ENCODE peak calls at places on chromosomes 4 and X, in seven cellular contexts. F is natural killer cell, C is astrocyte of the spinal cord, M is BJ, R is thoracic aorta, Q is right lobe of liver, Z is GM06990. O is an unnamed sample.

GRCh38 chr4:37538931-37539330 is 147.2 kb downstream of the RELL1 start:
- DNase-seq in F (no peak), C (no peak), M (no peak), R (no peak), Q (no peak), Z (no peak), O (no peak)

GRCh38 chr4:95839891-95840290 is at the start of gene PDHA2:
- DNase-seq in F (no peak), C (no peak), M (no peak), R (no peak), Q (no peak), Z (no peak), O (no peak)

GRCh38 chr4:185709802-185710486 is 102.0 kb downstream of the SORBS2 start:
- DNase-seq in F (no peak), C (peak), M (no peak), R (no peak), Q (no peak), Z (no peak), O (no peak)

GRCh38 chr4:130478406-130478805 is 1382.5 kb downstream of the C4orf33 start:
- DNase-seq in F (no peak), C (peak), M (peak), R (no peak), Q (no peak), Z (no peak), O (peak)

GRCh38 chrX:20315140-20315539 is 48.4 kb upstream of the RPS6KA3 start:
- DNase-seq in F (no peak), C (no peak), M (no peak), R (no peak), Q (no peak), Z (peak), O (no peak)

GRCh38 chrX:151176351-151176750 is at the start of gene GPR50:
- DNase-seq in F (no peak), C (no peak), M (no peak), R (no peak), Q (no peak), Z (no peak), O (no peak)

GRCh38 chrX:71215335-71215912 is 7.6 kb upstream of the GJB1 start:
- DNase-seq in F (no peak), C (no peak), M (no peak), R (no peak), Q (peak), Z (no peak), O (no peak)

GRCh38 chr4:40672528-40673522 is 43.2 kb upstream of the RBM47 start:
- DNase-seq in F (no peak), C (peak), M (peak), R (no peak), Q (peak), Z (peak), O (peak)

GRCh38 chr4:681736-682451 is 7.1 kb downstream of the SLC49A3 start:
- DNase-seq in F (no peak), C (no peak), M (no peak), R (no peak), Q (peak), Z (peak), O (no peak)

GRCh38 chr4:96473246-96473645 is 633.4 kb downstream of the PDHA2 start:
- DNase-seq in F (no peak), C (no peak), M (no peak), R (no peak), Q (no peak), Z (no peak), O (no peak)

GRCh38 chr4:110211007-110211769 is 12.8 kb upstream of the ELOVL6 start:
- DNase-seq in F (no peak), C (peak), M (no peak), R (no peak), Q (no peak), Z (no peak), O (no peak)
- TF ChIP-seq CTCF in F (peak), C (peak), M (peak), R (peak), Q (peak), Z (peak), O (peak)

GRCh38 chr4:137283737-137284136 is 248.6 kb downstream of the PCDH18 start:
- DNase-seq in F (no peak), C (peak), M (no peak), R (no peak), Q (no peak), Z (no peak), O (no peak)
- TF ChIP-seq CTCF in F (no peak), C (peak), M (peak), R (no peak), Q (no peak), Z (no peak), O (peak)

GRCh38 chrX:9501362-9501761 is 36.5 kb downstream of the TBL1X start:
- DNase-seq in F (no peak), C (no peak), M (no peak), R (no peak), Q (no peak), Z (no peak), O (no peak)

GRCh38 chrX:9500584-9500983 is 35.7 kb downstream of the TBL1X start:
- DNase-seq in F (no peak), C (no peak), M (no peak), R (no peak), Q (no peak), Z (no peak), O (no peak)

GRCh38 chrX:9495496-9495895 is 30.6 kb downstream of the TBL1X start:
- DNase-seq in F (no peak), C (no peak), M (no peak), R (no peak), Q (no peak), Z (no peak), O (no peak)

GRCh38 chrX:9494806-9495205 is 29.9 kb downstream of the TBL1X start:
- DNase-seq in F (no peak), C (no peak), M (peak), R (no peak), Q (no peak), Z (no peak), O (no peak)

DNA sequence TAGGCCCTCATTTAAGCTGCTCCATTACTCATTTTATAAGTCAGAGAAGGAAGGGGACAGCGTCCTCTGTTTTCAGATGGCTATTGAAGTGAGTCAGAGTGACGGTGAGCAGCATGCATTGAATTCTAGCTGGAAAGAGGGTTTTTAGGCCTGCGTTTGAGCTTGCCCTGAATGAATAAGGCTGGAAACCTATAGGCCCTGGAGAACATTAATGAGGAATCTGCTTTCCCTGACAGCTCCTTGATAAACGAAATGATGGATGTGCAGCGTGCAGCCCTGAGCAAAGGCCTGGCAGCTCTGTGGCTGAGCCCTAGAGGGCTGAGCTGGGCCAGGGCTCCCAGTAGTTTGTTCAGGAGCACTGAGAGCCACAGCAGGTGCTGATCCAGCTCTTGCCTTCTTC is 33.4 kb downstream of the TBL1X start:
- DNase-seq in F (no peak), C (no peak), M (no peak), R (no peak), Q (no peak), Z (no peak), O (no peak)
- TF ChIP-seq CTCF in F (no peak), C (no peak), M (no peak), R (no peak), Q (no peak), Z (no peak), O (no peak)

DNA sequence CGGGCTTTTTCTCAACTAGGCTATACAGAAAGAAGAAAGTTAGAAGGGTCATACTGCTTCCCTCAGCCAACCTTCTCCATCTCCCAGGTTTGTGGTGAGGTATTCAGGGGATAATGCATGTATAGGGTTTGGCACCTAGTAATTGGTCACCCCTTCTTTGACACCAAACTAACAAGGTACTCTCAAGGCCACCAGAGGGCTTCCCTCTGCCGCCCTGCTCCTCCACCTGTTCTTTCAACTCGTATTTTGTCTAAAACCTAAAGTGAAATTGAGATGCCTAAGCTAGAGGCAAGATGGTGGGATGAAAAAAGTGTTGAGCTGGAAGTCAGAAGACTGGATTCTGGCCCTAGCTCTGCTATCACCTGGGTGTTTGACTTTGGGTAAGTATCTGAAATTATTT is 22.0 kb downstream of the CT47C1 start:
- DNase-seq in F (no peak), C (no peak), M (no peak), R (no peak), Q (no peak), Z (no peak), O (no peak)
- TF ChIP-seq CTCF in F (no peak), C (no peak), M (no peak), R (no peak), Q (no peak), Z (peak), O (no peak)

GRCh38 chr4:85747871-85748491 is 273.0 kb downstream of the ARHGAP24 start:
- DNase-seq in F (no peak), C (peak), M (no peak), R (no peak), Q (no peak), Z (peak), O (peak)
- TF ChIP-seq CTCF in F (no peak), C (peak), M (peak), R (peak), Q (peak), Z (peak), O (peak)

GRCh38 chr4:161254375-161254774 is 909.4 kb downstream of the FSTL5 start:
- DNase-seq in F (no peak), C (no peak), M (no peak), R (no peak), Q (no peak), Z (no peak), O (no peak)
- TF ChIP-seq CTCF in F (no peak), C (no peak), M (no peak), R (no peak), Q (no peak), Z (peak), O (no peak)

GRCh38 chr4:77473509-77473908 is 132.1 kb upstream of the CXCL13 start:
- DNase-seq in F (no peak), C (no peak), M (no peak), R (no peak), Q (no peak), Z (no peak), O (no peak)
- TF ChIP-seq CTCF in F (no peak), C (peak), M (peak), R (no peak), Q (peak), Z (peak), O (peak)

GRCh38 chr4:86594559-86595425 is 677 bp downstream of the PTPN13 start:
- DNase-seq in F (no peak), C (peak), M (peak), R (no peak), Q (no peak), Z (peak), O (peak)
- TF ChIP-seq CTCF in F (no peak), C (peak), M (peak), R (no peak), Q (no peak), Z (no peak), O (peak)

O was measured in AG09319.